ENCODE peak calls at places on chromosomes 4 and X, in ten cellular contexts. Q is lower lobe of right lung; A is CD4-positive, alpha-beta T cell; Y is osteocyte; L is bronchial epithelial cell; J is neural progenitor cell; C is fibroblast of mammary gland; X is HFF-Myc; F is astrocyte of the spinal cord; M is left ventricle myocardium inferior. K is an unnamed sample.

GRCh38 chrX:150036181-150036580 is 97.9 kb upstream of the EOLA2 start:
- DNase-seq in Q (no peak), A (no peak), Y (no peak), L (peak; percentile 68), J (no peak), C (peak; percentile 71), X (peak; percentile 55), F (peak; percentile 57), M (no peak), K (peak; percentile 82)

GRCh38 chrX:153969904-153970397 is 1.7 kb downstream of the HCFC1 start:
- DNase-seq in Q (no peak), A (no peak), Y (no peak), L (no peak), J (no peak), C (peak; percentile 26), X (no peak), F (peak; percentile 46), M (no peak), K (no peak)

GRCh38 chr4:53004497-53005148 is 142.5 kb downstream of the RASL11B start:
- DNase-seq in Q (no peak), A (no peak), Y (no peak), L (no peak), J (no peak), C (no peak), X (no peak), F (no peak), M (no peak), K (no peak)

GRCh38 chrX:11193035-11193469 is 81.9 kb downstream of the HCCS start:
- DNase-seq in Q (no peak), A (no peak), Y (no peak), L (peak; percentile 81), J (no peak), C (peak; percentile 85), X (peak; percentile 6), F (no peak), M (no peak), K (no peak)

GRCh38 chr4:111512081-111512774 is 633.0 kb upstream of the FAM241A start:
- DNase-seq in Q (no peak), A (no peak), Y (no peak), L (peak; percentile 80), J (no peak), C (peak; percentile 93), X (peak; percentile 51), F (peak; percentile 88), M (no peak), K (peak; percentile 94)

GRCh38 chr4:101290651-101291050 is 56.7 kb downstream of the PPP3CA start:
- DNase-seq in Q (no peak), A (no peak), Y (no peak), L (no peak), J (no peak), C (no peak), X (no peak), F (no peak), M (no peak), K (no peak)

GRCh38 chrX:110004210-110004609 is 1.3 kb downstream of the TMEM164 start:
- DNase-seq in Q (peak; percentile 63), A (no peak), Y (no peak), L (peak; percentile 22), J (peak; percentile 7), C (no peak), X (no peak), F (no peak), M (no peak), K (no peak)

GRCh38 chr4:169164669-169165415 is 105.9 kb downstream of the SH3RF1 start:
- DNase-seq in Q (no peak), A (no peak), Y (no peak), L (no peak), J (no peak), C (peak; percentile 58), X (no peak), F (peak; percentile 30), M (no peak), K (peak; percentile 82)

GRCh38 chr4:86939737-86940141 is 4.9 kb downstream of the AFF1 start:
- DNase-seq in Q (no peak), A (peak; percentile 13), Y (no peak), L (no peak), J (no peak), C (no peak), X (no peak), F (no peak), M (no peak), K (no peak)

GRCh38 chr4:3485011-3485881 is 22.1 kb downstream of the DOK7 start:
- DNase-seq in Q (no peak), A (no peak), Y (no peak), L (no peak), J (no peak), C (no peak), X (no peak), F (no peak), M (no peak), K (no peak)

GRCh38 chrX:39157796-39158195 is 356.5 kb downstream of the MID1IP1 start:
- DNase-seq in Q (no peak), A (no peak), Y (no peak), L (no peak), J (no peak), C (no peak), X (no peak), F (peak; percentile 6), M (no peak), K (no peak)

GRCh38 chr4:161256716-161257115 is 907.1 kb downstream of the FSTL5 start:
- DNase-seq in Q (no peak), A (no peak), Y (no peak), L (peak; percentile 5), J (peak; percentile 7), C (no peak), X (no peak), F (no peak), M (no peak), K (no peak)

GRCh38 chr4:15132739-15133138 is 130.5 kb downstream of the CPEB2 start:
- DNase-seq in Q (no peak), A (no peak), Y (no peak), L (no peak), J (peak; percentile 21), C (peak; percentile 9), X (peak; percentile 22), F (no peak), M (no peak), K (no peak)

DNA sequence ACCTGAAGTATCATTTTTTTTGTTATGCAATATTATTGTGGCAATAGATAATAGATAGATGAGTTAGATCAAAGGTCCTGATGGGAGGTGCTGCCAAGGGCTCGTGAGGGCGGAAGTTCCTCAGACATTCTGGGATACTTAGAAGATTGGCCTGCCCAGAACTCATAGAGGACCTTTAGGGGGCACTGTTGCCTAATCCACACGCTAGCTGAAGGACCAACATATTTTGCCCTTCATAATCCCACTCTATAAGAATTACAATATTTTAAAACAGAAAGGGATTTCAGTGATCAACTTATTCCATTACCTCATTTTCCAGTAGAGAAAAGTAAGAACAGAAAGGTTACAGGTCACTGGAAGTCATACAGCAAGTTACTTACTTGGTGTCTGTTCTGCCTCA is 22.9 kb upstream of the COX7B2 start:
- DNase-seq in Q (no peak), A (no peak), Y (no peak), L (peak; percentile 31), J (peak; percentile 58), C (peak; percentile 36), X (peak; percentile 2), F (peak; percentile 62), M (no peak), K (no peak)
- TF ChIP-seq CTCF in Q (peak; percentile 52), A (no peak), Y (peak; percentile 70), L (peak; percentile 54), J (peak; percentile 71), C (peak; percentile 57), X (peak; percentile 53), F (peak; percentile 73), M (peak; percentile 63), K (peak; percentile 72)

GRCh38 chr4:124863039-124863545 is 150.6 kb upstream of the ANKRD50 start:
- DNase-seq in Q (no peak), A (no peak), Y (no peak), L (peak; percentile 69), J (no peak), C (no peak), X (no peak), F (no peak), M (no peak), K (no peak)

GRCh38 chr4:124867551-124867950 is 155.0 kb upstream of the ANKRD50 start:
- DNase-seq in Q (no peak), A (no peak), Y (no peak), L (peak; percentile 79), J (no peak), C (no peak), X (no peak), F (no peak), M (no peak), K (no peak)

GRCh38 chr4:124862261-124862660 is 149.7 kb upstream of the ANKRD50 start:
- DNase-seq in Q (no peak), A (no peak), Y (no peak), L (no peak), J (no peak), C (peak; percentile 51), X (no peak), F (no peak), M (no peak), K (no peak)
- TF ChIP-seq CTCF in Q (no peak), A (no peak), Y (no peak), L (no peak), J (no peak), C (no peak), X (no peak), F (no peak), M (no peak), K (no peak)

GRCh38 chrX:49191033-49191871 is 5.1 kb upstream of the PRICKLE3 start:
- DNase-seq in Q (peak; percentile 92), A (peak; percentile 81), Y (peak; percentile 95), L (peak; percentile 98), J (peak; percentile 96), C (peak; percentile 99), X (peak; percentile 98), F (peak; percentile 99), M (peak; percentile 87), K (peak; percentile 99)

GRCh38 chrX:49192722-49193328 is 6.7 kb upstream of the PRICKLE3 start:
- DNase-seq in Q (no peak), A (no peak), Y (no peak), L (peak; percentile 34), J (peak; percentile 60), C (peak; percentile 45), X (no peak), F (peak; percentile 12), M (no peak), K (no peak)

GRCh38 chrX:49190783-49191032 is 4.5 kb upstream of the PRICKLE3 start:
- DNase-seq in Q (no peak), A (no peak), Y (no peak), L (no peak), J (no peak), C (no peak), X (no peak), F (no peak), M (no peak), K (no peak)

GRCh38 chrX:49197543-49198087 is 2.4 kb downstream of the SYP start:
- DNase-seq in Q (no peak), A (no peak), Y (peak; percentile 82), L (no peak), J (no peak), C (no peak), X (no peak), F (no peak), M (no peak), K (no peak)

GRCh38 chrX:49193542-49193964 is 6.4 kb downstream of the SYP start:
- DNase-seq in Q (no peak), A (no peak), Y (no peak), L (no peak), J (no peak), C (no peak), X (no peak), F (no peak), M (no peak), K (no peak)
- TF ChIP-seq CTCF in Q (no peak), A (no peak), Y (no peak), L (no peak), J (no peak), C (no peak), X (no peak), F (no peak), M (no peak), K (no peak)

GRCh38 chr4:121112530-121112929 is 40.2 kb upstream of the NDNF start:
- DNase-seq in Q (no peak), A (no peak), Y (no peak), L (peak; percentile 4), J (no peak), C (no peak), X (no peak), F (no peak), M (no peak), K (no peak)
- TF ChIP-seq CTCF in Q (peak; percentile 50), A (peak; percentile 62), Y (peak; percentile 54), L (peak; percentile 1), J (peak; percentile 58), C (peak; percentile 39), X (no peak), F (peak; percentile 34), M (peak; percentile 63), K (peak; percentile 76)

K was measured in HFFc6.